ENCODE peak calls at places on chromosome 5, in six cellular contexts. C, J, K, Q, R and L are unnamed samples.

GRCh38 chr5:52202256-52202655 is 585.5 kb upstream of the ITGA1 start:
- DNase-seq in C (no peak), J (no peak), K (no peak), Q (no peak), R (no peak), L (no peak)

GRCh38 chr5:76547242-76547890 is 75.8 kb downstream of the F2RL2 start:
- DNase-seq in C (no peak), J (no peak), K (peak), Q (peak), R (no peak), L (no peak)

GRCh38 chr5:110333384-110333783 is 393.1 kb downstream of the TMEM232 start:
- DNase-seq in C (peak), J (no peak), K (no peak), Q (no peak), R (peak), L (no peak)

GRCh38 chr5:5340206-5340729 is 82.2 kb upstream of the ICE1 start:
- DNase-seq in C (no peak), J (peak), K (peak), Q (peak), R (peak), L (peak)

GRCh38 chr5:36759117-36759516 is 117.5 kb upstream of the NIPBL start:
- DNase-seq in C (no peak), J (no peak), K (no peak), Q (no peak), R (no peak), L (no peak)

GRCh38 chr5:134268919-134269318 is 43.0 kb upstream of the PPP2CA start:
- DNase-seq in C (no peak), J (no peak), K (no peak), Q (no peak), R (no peak), L (no peak)

GRCh38 chr5:76694317-76694716 is 21.6 kb upstream of the F2R start:
- DNase-seq in C (no peak), J (no peak), K (no peak), Q (no peak), R (no peak), L (no peak)

GRCh38 chr5:40606077-40606765 is 73.5 kb upstream of the PTGER4 start:
- DNase-seq in C (no peak), J (no peak), K (no peak), Q (peak), R (no peak), L (no peak)

GRCh38 chr5:149452007-149452664 is 73.0 kb upstream of the IL17B start:
- DNase-seq in C (no peak), J (no peak), K (peak), Q (peak), R (peak), L (peak)

GRCh38 chr5:68368686-68369359 is 153.3 kb downstream of the PIK3R1 start:
- DNase-seq in C (no peak), J (no peak), K (no peak), Q (no peak), R (peak), L (no peak)

GRCh38 chr5:154421868-154422267 is 23.9 kb upstream of the SAP30L start:
- DNase-seq in C (peak), J (no peak), K (no peak), Q (peak), R (peak), L (no peak)

GRCh38 chr5:126965061-126965475 is 65.3 kb downstream of the MARCHF3 start:
- DNase-seq in C (no peak), J (no peak), K (peak), Q (peak), R (peak), L (no peak)

GRCh38 chr5:141605523-141606277 is 13.1 kb downstream of the DIAPH1 start:
- DNase-seq in C (no peak), J (no peak), K (peak), Q (peak), R (no peak), L (peak)